ENCODE peak calls at places on chromosomes 1 and 21, in six cellular contexts. W, M, Q, X, Y and S are unnamed samples.
A peak's percentile ranks its signal among the peaks of the same experiment; 100 is the strongest.

GRCh38 chr1:172949096-172949495 is 101.6 kb downstream of the TNFSF18 start:
- DNase-seq in W (no peak), M (no peak), Q (no peak), X (no peak), Y (no peak), S (no peak)

GRCh38 chr21:46001821-46002681 is 20.5 kb downstream of the COL6A1 start:
- DNase-seq in W (no peak), M (peak; percentile 23), Q (no peak), X (no peak), Y (no peak), S (no peak)

GRCh38 chr1:41348394-41348793 is 12.8 kb upstream of the FOXO6 start:
- DNase-seq in W (no peak), M (no peak), Q (no peak), X (no peak), Y (no peak), S (no peak)

GRCh38 chr1:31815307-31815645 is 546 bp downstream of the SPOCD1 start:
- DNase-seq in W (no peak), M (no peak), Q (no peak), X (no peak), Y (no peak), S (peak; percentile 15)

GRCh38 chr1:26981146-26981846 is 12.2 kb upstream of the TRNP1 start:
- DNase-seq in W (no peak), M (no peak), Q (no peak), X (no peak), Y (no peak), S (no peak)

GRCh38 chr21:34579411-34579810 is 35.5 kb downstream of the RCAN1 start:
- DNase-seq in W (no peak), M (no peak), Q (no peak), X (no peak), Y (no peak), S (no peak)

GRCh38 chr1:236052227-236052993 is 12.5 kb downstream of the NID1 start:
- DNase-seq in W (no peak), M (no peak), Q (no peak), X (no peak), Y (no peak), S (no peak)

GRCh38 chr1:150537732-150538684 is 11.2 kb upstream of the ADAMTSL4 start:
- DNase-seq in W (no peak), M (no peak), Q (peak; percentile 65), X (no peak), Y (no peak), S (peak; percentile 87)

GRCh38 chr1:176996455-176997090 is 167.9 kb downstream of the ASTN1 start:
- DNase-seq in W (no peak), M (no peak), Q (no peak), X (no peak), Y (no peak), S (no peak)

GRCh38 chr1:22780696-22781095 is 70.1 kb downstream of the EPHB2 start:
- DNase-seq in W (no peak), M (no peak), Q (no peak), X (no peak), Y (no peak), S (no peak)